ENCODE peak calls at places on chromosomes 7 and 10, in four cellular contexts. One of them, this sample, is unnamed.

GRCh38 chr10:124709862-124710261 is 34.3 kb downstream of the FAM53B start:
- DNase-seq in GM23338: no peak
- DNase-seq in fibroblast of lung: no peak
- DNase-seq in GM23248: no peak
- DNase-seq in this sample: no peak

GRCh38 chr7:7183833-7184463 is 1.6 kb downstream of the C1GALT1 start:
- DNase-seq in GM23248: peak
- DNase-seq in fibroblast of lung: peak
- DNase-seq in GM23338: no peak
- DNase-seq in this sample: no peak

GRCh38 chr7:10643545-10643944 is 330.1 kb upstream of the PHF14 start:
- DNase-seq in fibroblast of lung: no peak
- DNase-seq in GM23248: no peak
- DNase-seq in GM23338: no peak
- DNase-seq in this sample: no peak

GRCh38 chr10:92696606-92697383 is 7.0 kb downstream of the HHEX start:
- DNase-seq in fibroblast of lung: no peak
- DNase-seq in GM23338: peak
- DNase-seq in GM23248: no peak
- DNase-seq in this sample: peak

GRCh38 chr10:21924511-21924910 is 79.0 kb downstream of the DNAJC1 start:
- DNase-seq in fibroblast of lung: no peak
- DNase-seq in GM23338: no peak
- DNase-seq in GM23248: no peak
- DNase-seq in this sample: no peak

GRCh38 chr7:34187908-34188307 is 282.6 kb downstream of the BMPER start:
- DNase-seq in GM23338: no peak
- DNase-seq in fibroblast of lung: peak
- DNase-seq in GM23248: peak
- DNase-seq in this sample: no peak

GRCh38 chr7:79506481-79506880 is 53.0 kb upstream of the MAGI2 start:
- DNase-seq in GM23338: peak
- DNase-seq in GM23248: peak
- DNase-seq in fibroblast of lung: no peak
- DNase-seq in this sample: peak

GRCh38 chr10:25174461-25175230 is at the start of gene GPR158:
- DNase-seq in fibroblast of lung: peak
- DNase-seq in GM23248: peak
- DNase-seq in GM23338: peak
- DNase-seq in this sample: peak

GRCh38 chr7:46854958-46855473 is 726.9 kb downstream of the TNS3 start:
- DNase-seq in GM23338: no peak
- DNase-seq in GM23248: peak
- DNase-seq in fibroblast of lung: peak
- DNase-seq in this sample: no peak

GRCh38 chr7:29572543-29572942 is 8.9 kb downstream of the PRR15 start:
- DNase-seq in GM23248: no peak
- DNase-seq in GM23338: no peak
- DNase-seq in fibroblast of lung: no peak
- DNase-seq in this sample: no peak

GRCh38 chr7:100603697-100604077 is 1.5 kb downstream of the PCOLCE start:
- DNase-seq in GM23338: peak
- DNase-seq in GM23248: peak
- DNase-seq in fibroblast of lung: peak
- DNase-seq in this sample: peak

GRCh38 chr10:98963608-98964007 is 272.0 kb downstream of the HPSE2 start:
- DNase-seq in fibroblast of lung: no peak
- DNase-seq in GM23338: no peak
- DNase-seq in GM23248: no peak
- DNase-seq in this sample: no peak

GRCh38 chr7:73895626-73896025 is 34.7 kb downstream of the TMEM270 start:
- DNase-seq in fibroblast of lung: no peak
- DNase-seq in GM23338: no peak
- DNase-seq in GM23248: peak
- DNase-seq in this sample: no peak

GRCh38 chr10:88421590-88421989 is 161.5 kb downstream of the RNLS start:
- DNase-seq in GM23338: no peak
- DNase-seq in GM23248: no peak
- DNase-seq in fibroblast of lung: no peak
- DNase-seq in this sample: no peak

GRCh38 chr7:135441791-135442190 is 68.1 kb downstream of the CNOT4 start:
- DNase-seq in fibroblast of lung: peak
- DNase-seq in GM23338: no peak
- DNase-seq in GM23248: peak
- DNase-seq in this sample: no peak

GRCh38 chr7:39691821-39692220 is 68.4 kb downstream of the RALA start:
- DNase-seq in fibroblast of lung: peak
- DNase-seq in GM23248: peak
- DNase-seq in GM23338: no peak
- DNase-seq in this sample: no peak

GRCh38 chr7:47266131-47266706 is 315.7 kb downstream of the TNS3 start:
- DNase-seq in GM23248: peak
- DNase-seq in GM23338: peak
- DNase-seq in fibroblast of lung: peak
- DNase-seq in this sample: peak

GRCh38 chr7:77903597-77903996 is 105.0 kb downstream of the PHTF2 start:
- DNase-seq in fibroblast of lung: no peak
- DNase-seq in GM23248: peak
- DNase-seq in GM23338: peak
- DNase-seq in this sample: no peak

GRCh38 chr7:149210551-149210950 is 15.2 kb downstream of the ZNF282 start:
- DNase-seq in GM23338: no peak
- DNase-seq in GM23248: no peak
- DNase-seq in fibroblast of lung: no peak
- DNase-seq in this sample: no peak

GRCh38 chr7:23445326-23445725 is 25.0 kb downstream of the IGF2BP3 start:
- DNase-seq in GM23248: no peak
- DNase-seq in fibroblast of lung: no peak
- DNase-seq in GM23338: no peak
- DNase-seq in this sample: no peak

DNA sequence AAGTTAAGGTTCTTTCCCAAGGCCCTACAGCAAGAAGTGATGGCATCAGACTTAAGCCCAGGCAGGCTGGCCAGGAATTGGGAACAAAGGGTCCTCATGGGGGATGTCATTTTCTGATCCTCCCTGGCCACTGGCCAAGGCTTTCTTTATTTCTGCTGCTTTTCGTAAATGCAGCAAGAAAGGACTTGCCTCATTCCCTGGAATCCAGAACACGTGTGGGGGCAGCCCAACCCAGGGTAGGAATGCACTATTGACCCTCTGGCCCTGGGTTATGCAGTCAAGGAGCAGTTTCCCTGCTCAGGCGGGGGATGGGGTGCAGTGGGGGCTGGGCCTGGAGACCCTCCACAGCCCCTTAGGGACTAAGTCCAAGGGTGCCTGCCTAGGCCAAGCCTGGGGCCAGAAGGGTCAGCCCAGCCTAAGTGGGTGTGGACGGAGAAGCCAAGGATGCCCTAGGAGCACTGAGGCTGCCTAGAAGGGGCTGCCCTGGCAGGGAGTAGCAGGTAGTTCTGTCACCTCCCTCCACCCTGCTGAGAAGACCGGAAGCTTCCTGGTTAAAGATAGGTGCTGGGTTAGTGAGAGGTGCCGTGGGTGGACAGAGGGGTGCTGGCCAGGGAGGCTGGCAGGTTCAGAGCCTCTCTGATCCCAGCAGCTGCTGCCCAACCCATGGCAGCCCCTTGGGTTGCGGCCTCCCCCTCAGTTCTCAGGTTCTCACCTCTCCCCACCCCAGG is 179.2 kb downstream of the SH3PXD2A start:
- DNase-seq in GM23248: peak
- DNase-seq in GM23338: no peak
- DNase-seq in fibroblast of lung: peak
- DNase-seq in this sample: no peak
- H3K4me3 ChIP-seq in GM23248: peak
- H3K4me3 ChIP-seq in GM23338: no peak
- H3K4me3 ChIP-seq in fibroblast of lung: no peak
- H3K4me3 ChIP-seq in this sample: no peak

DNA sequence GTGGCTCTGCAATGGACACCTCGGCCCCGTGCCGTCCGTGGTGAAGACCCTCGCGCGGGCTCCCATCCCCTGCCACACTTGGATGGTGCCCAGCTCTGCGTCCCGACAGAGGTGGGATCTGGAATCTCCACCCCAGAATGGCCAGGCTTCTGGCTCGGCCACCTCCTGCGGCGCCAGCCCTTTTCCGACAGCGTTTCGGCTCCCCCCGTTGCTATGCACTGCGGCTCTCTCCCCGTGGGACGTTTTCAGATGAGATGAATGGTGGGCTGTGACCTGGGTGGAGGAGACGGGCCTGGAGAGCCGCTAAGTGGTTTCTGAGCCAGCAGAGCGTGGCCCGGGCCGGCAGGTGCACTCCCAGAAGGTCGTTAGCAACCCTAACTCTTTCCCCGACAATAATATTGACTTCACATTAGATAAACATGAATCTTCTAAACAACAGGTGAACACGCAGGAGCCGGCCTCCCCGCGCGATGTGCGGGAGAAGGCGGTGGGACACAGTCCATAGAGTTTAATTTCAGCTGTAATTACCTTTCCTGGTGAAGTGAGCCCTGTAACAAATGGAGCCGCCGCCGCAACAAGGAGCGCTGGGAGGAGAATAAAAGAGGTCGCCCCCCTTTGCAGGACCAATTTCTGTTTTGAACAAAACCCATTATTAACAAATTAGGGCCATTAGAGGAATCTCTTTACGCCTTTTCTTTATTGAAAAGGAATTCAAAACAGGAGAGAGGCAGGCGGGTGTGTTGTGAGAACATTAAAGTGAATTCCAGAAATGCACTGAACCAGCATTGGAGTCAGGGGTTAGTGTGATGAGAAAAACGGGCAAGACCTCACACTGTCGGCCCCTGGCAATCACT is 294.3 kb upstream of the PFKP start:
- DNase-seq in GM23338: no peak
- DNase-seq in GM23248: no peak
- DNase-seq in fibroblast of lung: no peak
- DNase-seq in this sample: peak
- TF ChIP-seq EZH2 in GM23338: no peak
- TF ChIP-seq EZH2 in GM23248: no peak
- TF ChIP-seq EZH2 in fibroblast of lung: no peak
- TF ChIP-seq EZH2 in this sample: no peak

GRCh38 chr7:27096756-27097514 is 1.1 kb upstream of the HOXA1 start:
- DNase-seq in GM23248: peak
- DNase-seq in fibroblast of lung: peak
- DNase-seq in GM23338: peak
- DNase-seq in this sample: peak
- H3K4me3 ChIP-seq in GM23248: peak
- H3K4me3 ChIP-seq in fibroblast of lung: peak
- H3K4me3 ChIP-seq in GM23338: peak
- H3K4me3 ChIP-seq in this sample: peak

DNA sequence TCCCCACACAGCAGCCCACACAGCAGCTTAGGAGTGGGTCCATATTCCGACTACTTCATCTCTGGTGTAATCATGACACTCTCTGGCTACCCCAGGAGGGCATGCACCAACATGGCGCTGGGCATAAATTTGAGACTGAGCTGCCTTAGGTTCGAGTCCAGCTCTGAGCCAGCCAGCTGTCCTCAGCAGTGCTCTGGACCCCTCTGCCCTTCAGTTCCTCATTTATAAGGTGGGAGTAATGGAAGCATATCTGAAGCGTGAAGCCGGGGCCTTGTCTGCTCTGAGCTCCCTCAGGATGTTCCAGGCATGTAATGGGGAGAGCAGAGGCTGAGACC is 90.0 kb upstream of the FAM20C start:
- DNase-seq in fibroblast of lung: no peak
- DNase-seq in GM23248: no peak
- DNase-seq in GM23338: no peak
- DNase-seq in this sample: no peak
- TF ChIP-seq EZH2 in fibroblast of lung: no peak
- TF ChIP-seq EZH2 in GM23248: no peak
- TF ChIP-seq EZH2 in GM23338: no peak
- TF ChIP-seq EZH2 in this sample: no peak

DNA sequence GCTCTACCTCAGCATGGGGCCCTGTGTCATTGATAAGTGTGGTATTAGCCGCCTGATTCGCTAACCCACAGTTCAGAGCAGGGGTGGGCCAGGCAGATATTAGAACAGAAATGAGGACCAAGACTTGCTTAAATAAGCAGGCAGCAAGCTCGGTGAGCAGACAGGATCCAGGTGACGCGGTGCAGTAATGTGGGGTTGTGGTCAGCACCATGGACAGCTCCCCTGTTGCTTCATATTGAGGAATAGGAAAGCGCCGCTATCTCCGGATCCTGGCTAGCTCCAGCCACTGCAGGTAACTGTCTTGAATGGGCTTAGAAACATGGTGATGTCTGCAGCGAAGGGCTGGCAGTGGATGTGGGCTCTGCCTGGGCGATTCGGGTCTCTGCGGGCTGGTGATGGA is 51.3 kb upstream of the GPR26 start:
- DNase-seq in fibroblast of lung: peak
- DNase-seq in GM23248: peak
- DNase-seq in GM23338: peak
- DNase-seq in this sample: peak
- H3K4me3 ChIP-seq in fibroblast of lung: no peak
- H3K4me3 ChIP-seq in GM23248: no peak
- H3K4me3 ChIP-seq in GM23338: no peak
- H3K4me3 ChIP-seq in this sample: no peak

DNA sequence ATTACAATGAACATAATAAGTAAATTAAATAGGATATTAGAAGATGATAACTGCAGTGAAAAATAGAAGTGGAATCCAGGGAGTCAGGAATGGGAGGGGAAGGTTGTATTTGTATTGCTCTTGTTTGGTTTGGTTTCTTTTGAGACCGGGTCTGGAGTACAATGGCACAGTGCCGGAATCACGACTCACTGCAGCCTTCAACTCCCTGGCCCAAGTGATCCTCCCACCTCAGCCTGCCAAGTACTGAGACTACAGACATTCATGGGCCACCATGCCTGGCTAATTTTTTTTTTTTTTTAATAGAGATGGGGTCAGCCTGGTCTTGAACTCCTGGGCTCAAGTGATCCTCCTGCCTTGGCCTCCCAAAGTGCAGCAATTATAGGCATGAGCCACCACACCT is 59.9 kb upstream of the LRRC4 start:
- DNase-seq in GM23338: no peak
- DNase-seq in fibroblast of lung: peak
- DNase-seq in GM23248: peak
- DNase-seq in this sample: no peak
- TF ChIP-seq EZH2 in GM23338: no peak
- TF ChIP-seq EZH2 in fibroblast of lung: no peak
- TF ChIP-seq EZH2 in GM23248: no peak
- TF ChIP-seq EZH2 in this sample: no peak

This sample was measured in neural progenitor cell.